ENCODE peak calls at places on chromosomes 4 and X, in five cellular contexts. T, R, V, X and P are unnamed samples.
A peak's percentile ranks its signal among the peaks of the same experiment; 100 is the strongest.

GRCh38 chr4:174714393-174715211 is 114.4 kb downstream of the GLRA3 start:
- DNase-seq in T (no peak), R (peak; percentile 34), V (no peak), X (no peak), P (no peak)

GRCh38 chrX:101785142-101785541 is 125.5 kb upstream of the ARMCX2 start:
- DNase-seq in T (no peak), R (no peak), V (no peak), X (no peak), P (no peak)

GRCh38 chrX:45232139-45232538 is 31.5 kb upstream of the DIPK2B start:
- DNase-seq in T (no peak), R (no peak), V (peak; percentile 1), X (no peak), P (no peak)

GRCh38 chr4:61938250-61938846 is 738.2 kb downstream of the ADGRL3 start:
- DNase-seq in T (no peak), R (no peak), V (no peak), X (no peak), P (no peak)

GRCh38 chrX:138858438-138858837 is 146.9 kb upstream of the FGF13 start:
- DNase-seq in T (no peak), R (no peak), V (no peak), X (no peak), P (no peak)

GRCh38 chr4:8694651-8695151 is 102.1 kb downstream of the CPZ start:
- DNase-seq in T (no peak), R (no peak), V (no peak), X (no peak), P (no peak)

GRCh38 chr4:9925750-9926439 is 95.4 kb downstream of the SLC2A9 start:
- DNase-seq in T (no peak), R (no peak), V (no peak), X (no peak), P (no peak)

GRCh38 chrX:17154001-17154400 is 207.5 kb downstream of the REPS2 start:
- DNase-seq in T (no peak), R (no peak), V (no peak), X (no peak), P (no peak)

GRCh38 chr4:36099509-36099908 is 144.8 kb downstream of the ARAP2 start:
- DNase-seq in T (no peak), R (no peak), V (no peak), X (no peak), P (no peak)

GRCh38 chr4:186700746-186701145 is 22.9 kb downstream of the FAT1 start:
- DNase-seq in T (no peak), R (no peak), V (no peak), X (no peak), P (no peak)

GRCh38 chr4:172287112-172287511 is 473.9 kb downstream of the GALNTL6 start:
- DNase-seq in T (no peak), R (no peak), V (no peak), X (no peak), P (no peak)

GRCh38 chrX:23434356-23434884 is 99.8 kb downstream of the PTCHD1 start:
- DNase-seq in T (no peak), R (peak; percentile 2), V (no peak), X (no peak), P (no peak)

GRCh38 chr4:170047774-170048354 is 21.7 kb upstream of the MFAP3L start:
- DNase-seq in T (peak; percentile 27), R (peak; percentile 53), V (no peak), X (no peak), P (peak; percentile 21)

GRCh38 chr4:7769308-7769841 is 170.3 kb downstream of the AFAP1 start:
- DNase-seq in T (no peak), R (no peak), V (no peak), X (no peak), P (no peak)

GRCh38 chrX:19839770-19840254 is 47.6 kb downstream of the SH3KBP1 start:
- DNase-seq in T (no peak), R (no peak), V (no peak), X (no peak), P (no peak)

GRCh38 chrX:150038977-150039599 is 100.8 kb upstream of the EOLA2 start:
- DNase-seq in T (no peak), R (peak; percentile 56), V (no peak), X (no peak), P (no peak)